ENCODE peak calls at places on chromosomes 1 and 21, in five cellular contexts. G is mammary epithelial cell, F is esophagus muscularis mucosa, E is AG04449, V is HFFc6. R is an unnamed sample.

GRCh38 chr1:37919277-37919676 is 27.6 kb downstream of the INPP5B start:
- DNase-seq in G (peak), F (no peak), E (no peak), V (peak), R (no peak)

GRCh38 chr1:2974701-2975301 is 46.5 kb upstream of the ACTRT2 start:
- DNase-seq in G (no peak), F (no peak), E (no peak), V (no peak), R (no peak)

GRCh38 chr21:38273745-38274544 is 17.2 kb downstream of the KCNJ15 start:
- DNase-seq in G (no peak), F (no peak), E (no peak), V (no peak), R (no peak)

GRCh38 chr1:171420810-171421209 is 64.5 kb upstream of the PRRC2C start:
- DNase-seq in G (peak), F (no peak), E (no peak), V (no peak), R (no peak)

GRCh38 chr1:178540204-178540603 is 27.3 kb downstream of the TEX35 start:
- DNase-seq in G (no peak), F (no peak), E (no peak), V (no peak), R (no peak)

GRCh38 chr1:69523032-69523431 is 44.7 kb upstream of the LRRC7 start:
- DNase-seq in G (peak), F (no peak), E (peak), V (peak), R (peak)

GRCh38 chr21:26804895-26805609 is 40.2 kb downstream of the ADAMTS1 start:
- DNase-seq in G (no peak), F (no peak), E (no peak), V (no peak), R (no peak)

GRCh38 chr1:114219247-114219872 is 65.7 kb upstream of the SYT6 start:
- DNase-seq in G (no peak), F (no peak), E (no peak), V (no peak), R (no peak)

GRCh38 chr1:231200417-231201031 is 38.7 kb downstream of the TRIM67 start:
- DNase-seq in G (peak), F (no peak), E (no peak), V (peak), R (no peak)

GRCh38 chr21:37257526-37257966 is 9.6 kb downstream of the VPS26C start:
- DNase-seq in G (no peak), F (peak), E (no peak), V (peak), R (no peak)

GRCh38 chr21:22223385-22223784 is 1225.2 kb downstream of the NCAM2 start:
- DNase-seq in G (no peak), F (no peak), E (no peak), V (no peak), R (no peak)

GRCh38 chr1:39328110-39328509 is 123.6 kb downstream of the MACF1 start:
- DNase-seq in G (no peak), F (no peak), E (no peak), V (no peak), R (no peak)

GRCh38 chr1:3283849-3284248 is 170.6 kb upstream of the ARHGEF16 start:
- DNase-seq in G (no peak), F (no peak), E (no peak), V (no peak), R (no peak)

GRCh38 chr1:206094024-206094423 is 23.2 kb downstream of the AVPR1B start:
- DNase-seq in G (no peak), F (no peak), E (no peak), V (no peak), R (no peak)

GRCh38 chr1:106876384-106876783 is 180.1 kb upstream of the PRMT6 start:
- DNase-seq in G (no peak), F (no peak), E (no peak), V (no peak), R (no peak)

GRCh38 chr1:32356478-32356877 is 5.8 kb downstream of the FAM229A start:
- DNase-seq in G (no peak), F (no peak), E (no peak), V (no peak), R (no peak)

GRCh38 chr21:42248783-42249597 is 30.1 kb downstream of the ABCG1 start:
- DNase-seq in G (no peak), F (no peak), E (no peak), V (no peak), R (no peak)

GRCh38 chr1:154955039-154955717 is 721 bp downstream of the PBXIP1 start:
- DNase-seq in G (peak), F (no peak), E (no peak), V (peak), R (no peak)

GRCh38 chr1:228697209-228698016 is 37.9 kb upstream of the RHOU start:
- DNase-seq in G (peak), F (peak), E (no peak), V (peak), R (peak)

GRCh38 chr1:225850370-225850769 is 31.8 kb downstream of the TMEM63A start:
- DNase-seq in G (no peak), F (no peak), E (no peak), V (no peak), R (no peak)

DNA sequence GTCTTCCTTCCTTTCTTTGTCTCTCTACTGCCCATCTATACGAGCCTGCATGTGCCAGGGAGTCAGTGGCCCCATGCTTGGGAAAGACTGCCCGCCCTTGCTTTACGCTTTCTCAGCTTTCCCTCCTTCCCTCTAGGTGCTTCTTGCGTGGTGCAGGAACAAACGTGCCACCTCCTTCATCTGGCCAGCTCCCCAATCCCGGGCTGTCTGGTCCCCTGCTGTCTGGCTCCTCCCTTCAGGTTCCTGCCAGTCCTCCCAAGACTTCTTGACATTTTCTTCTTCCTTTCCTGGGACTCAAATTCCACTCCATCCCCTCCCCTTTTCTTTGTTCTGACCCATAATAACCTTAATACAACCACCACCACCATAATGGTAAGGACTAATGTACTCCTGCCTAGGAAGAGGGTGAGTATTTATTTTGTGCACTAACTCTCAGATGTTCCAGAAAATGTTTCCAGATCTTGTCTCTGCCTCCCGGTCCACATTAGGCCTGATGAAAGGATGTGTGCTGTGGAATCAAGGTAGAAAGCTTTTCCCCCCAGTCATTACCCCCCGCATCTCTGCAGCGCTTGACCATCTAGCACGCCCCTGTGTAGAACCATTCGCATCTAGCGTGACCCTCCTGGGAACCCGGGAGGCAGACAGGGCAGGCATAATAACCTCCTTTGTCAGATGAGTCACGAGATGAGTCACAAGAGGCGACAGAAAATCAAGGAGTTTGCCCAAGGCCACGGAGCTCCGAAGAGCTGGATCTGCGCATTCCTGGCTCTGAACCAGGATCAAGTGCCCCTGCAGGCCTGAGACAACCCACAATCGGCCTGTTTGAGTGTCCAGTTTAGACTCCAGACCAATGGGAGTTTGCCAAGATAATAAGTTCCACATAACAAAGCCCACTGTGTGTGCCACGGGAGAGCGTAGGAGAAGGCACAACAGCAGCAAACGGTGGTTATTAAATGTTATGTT is 60.1 kb upstream of the NEK2 start:
- DNase-seq in G (peak), F (no peak), E (peak), V (peak), R (peak)
- TF ChIP-seq CTCF in G (no peak), F (no peak), E (no peak), V (no peak), R (no peak)

GRCh38 chr1:40983286-40983685 is 3.8 kb downstream of the CTPS1 start:
- DNase-seq in G (no peak), F (no peak), E (no peak), V (no peak), R (no peak)
- TF ChIP-seq CTCF in G (no peak), F (no peak), E (no peak), V (no peak), R (no peak)

DNA sequence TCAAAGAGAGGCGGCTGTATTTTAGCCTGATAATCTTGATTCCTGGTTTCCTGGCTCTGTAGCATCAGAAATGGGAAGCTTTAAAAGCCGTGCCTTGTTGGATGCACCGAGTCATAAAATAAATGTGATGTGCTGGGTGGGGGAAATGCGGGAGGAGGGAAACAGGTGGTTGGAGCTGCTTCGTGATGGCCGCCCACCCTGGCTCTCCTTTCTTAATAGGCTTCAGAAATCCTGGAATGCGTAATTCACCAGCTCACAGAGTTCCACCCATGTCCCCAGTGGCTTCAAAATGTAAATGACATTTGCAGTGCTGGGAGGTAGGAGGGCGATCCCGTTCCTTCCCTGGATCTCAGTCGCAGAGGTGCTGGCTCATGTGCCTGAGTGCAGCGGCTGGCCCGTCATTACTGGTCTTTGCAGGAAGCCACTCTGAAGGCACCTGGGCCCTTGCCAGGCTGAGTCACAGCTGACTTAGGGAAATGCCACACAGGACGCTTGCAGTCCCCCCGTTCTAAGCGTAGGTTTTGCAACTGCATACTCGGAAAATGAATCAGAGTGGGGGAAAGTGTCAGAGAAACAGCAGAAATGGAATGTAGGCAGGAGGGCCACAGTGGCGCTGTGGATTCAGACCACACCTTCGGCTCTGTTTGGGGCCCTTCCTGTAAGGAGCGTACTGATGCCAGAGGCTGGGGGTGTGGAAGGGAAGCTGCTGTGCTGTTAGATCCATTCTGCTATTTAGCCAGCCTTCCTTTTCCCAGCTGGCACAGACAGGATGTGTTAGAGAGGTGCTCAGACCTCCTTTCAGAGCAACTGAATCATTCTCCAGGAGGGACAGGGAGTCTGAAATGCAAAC is 37.6 kb downstream of the GALNT2 start:
- DNase-seq in G (peak), F (peak), E (peak), V (peak), R (peak)
- TF ChIP-seq CTCF in G (no peak), F (no peak), E (no peak), V (peak), R (no peak)

GRCh38 chr1:156772222-156772621 is 4.9 kb downstream of the PRCC start:
- DNase-seq in G (no peak), F (no peak), E (no peak), V (no peak), R (no peak)
- TF ChIP-seq CTCF in G (no peak), F (no peak), E (no peak), V (peak), R (no peak)

DNA sequence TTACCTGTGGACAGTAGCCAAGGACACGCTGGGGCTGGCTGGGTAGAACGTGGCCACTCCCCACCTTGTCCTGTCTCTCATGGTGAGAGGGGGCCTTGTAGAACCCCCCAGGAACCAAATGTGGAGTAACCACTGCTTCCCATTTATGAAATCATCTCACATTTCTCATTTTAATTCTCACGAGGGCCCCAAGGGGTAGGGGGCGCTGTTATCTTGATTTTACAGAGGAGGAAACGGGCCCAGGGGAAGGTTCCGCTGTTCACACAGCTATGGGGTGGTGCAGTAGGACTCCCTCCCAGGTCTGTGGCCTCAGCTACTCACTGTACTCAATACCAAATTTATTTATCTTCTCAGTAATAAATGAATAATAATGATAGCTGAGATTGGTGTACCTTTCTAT is 5.5 kb downstream of the SMPDL3B start:
- DNase-seq in G (no peak), F (no peak), E (no peak), V (no peak), R (no peak)
- TF ChIP-seq CTCF in G (peak), F (no peak), E (no peak), V (peak), R (peak)

GRCh38 chr1:74468982-74469603 is 43.3 kb downstream of the LRRC53 start:
- DNase-seq in G (peak), F (no peak), E (no peak), V (peak), R (peak)
- TF ChIP-seq CTCF in G (peak), F (peak), E (peak), V (peak), R (peak)

GRCh38 chr1:7319196-7319595 is 451.9 kb upstream of the VAMP3 start:
- DNase-seq in G (no peak), F (peak), E (no peak), V (no peak), R (no peak)

GRCh38 chr1:7315316-7315715 is 455.8 kb upstream of the VAMP3 start:
- DNase-seq in G (no peak), F (peak), E (no peak), V (no peak), R (no peak)

GRCh38 chr1:7315946-7316345 is 455.1 kb upstream of the VAMP3 start:
- DNase-seq in G (no peak), F (peak), E (no peak), V (no peak), R (no peak)

GRCh38 chr1:7320661-7321060 is 450.4 kb upstream of the VAMP3 start:
- DNase-seq in G (no peak), F (peak), E (no peak), V (no peak), R (no peak)

DNA sequence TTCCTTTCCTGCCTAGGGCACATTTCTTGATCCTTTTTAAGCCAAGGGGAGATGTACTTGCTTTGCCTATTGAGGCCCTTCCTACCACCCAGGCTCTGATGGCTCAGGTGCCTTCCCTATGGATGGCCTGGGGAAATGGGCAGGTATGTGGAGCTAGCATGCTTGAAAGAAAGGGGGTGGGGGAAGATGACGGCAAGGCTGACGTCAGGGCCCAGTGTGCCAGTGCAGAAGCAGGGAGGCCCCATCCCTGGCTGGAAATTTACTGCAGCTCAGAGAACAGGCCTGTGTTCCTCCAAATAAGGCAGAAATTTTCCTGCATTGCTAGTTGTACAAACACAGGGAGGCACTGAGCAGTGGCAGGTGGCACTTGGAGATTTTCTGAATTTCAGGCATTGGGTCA is 453.2 kb upstream of the VAMP3 start:
- DNase-seq in G (no peak), F (peak), E (no peak), V (no peak), R (no peak)
- TF ChIP-seq CTCF in G (no peak), F (no peak), E (no peak), V (no peak), R (no peak)

DNA sequence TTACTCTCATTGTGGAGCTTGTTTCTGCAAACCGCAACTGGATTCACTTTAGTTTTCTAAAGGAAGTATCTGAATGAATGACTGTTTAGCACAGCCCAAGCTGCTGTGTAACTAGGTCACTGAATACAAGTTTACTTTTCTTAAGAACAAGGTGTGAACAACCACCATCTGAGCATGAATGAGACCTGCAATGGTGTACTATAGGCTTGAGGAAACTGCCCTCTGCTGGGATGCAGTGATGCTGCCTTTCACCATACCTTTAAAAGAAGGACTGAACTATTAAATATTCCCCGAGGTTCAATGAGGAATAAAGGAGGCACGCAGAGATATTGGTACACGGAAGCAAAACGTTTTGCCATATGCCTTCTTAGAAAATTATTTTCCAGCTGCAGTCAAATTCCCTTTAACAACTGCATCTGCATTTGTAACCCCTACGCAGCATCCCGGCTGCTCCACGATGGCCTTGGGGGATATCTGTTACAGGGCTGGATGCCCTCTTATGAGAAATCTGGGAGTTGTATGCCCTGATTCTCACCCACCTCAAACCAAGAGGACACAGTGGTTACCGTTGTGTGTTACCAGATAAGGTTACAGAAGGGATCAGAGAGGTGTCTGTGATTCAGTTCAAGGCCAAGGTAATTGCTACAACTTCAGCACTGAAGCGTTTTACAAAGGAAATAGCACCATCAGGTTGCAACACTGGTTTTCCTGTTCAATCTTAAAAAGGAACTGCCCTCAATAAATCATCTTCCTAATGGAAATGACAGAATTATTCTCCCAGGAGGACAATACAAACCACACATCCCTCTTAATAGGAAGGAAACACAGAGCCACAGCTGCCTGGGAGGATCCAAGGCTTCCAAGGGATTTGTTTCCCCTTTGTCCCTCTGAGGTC is 470.5 kb downstream of the LTN1 start:
- DNase-seq in G (no peak), F (no peak), E (no peak), V (peak), R (peak)
- TF ChIP-seq CTCF in G (peak), F (peak), E (peak), V (peak), R (peak)

GRCh38 chr21:36249576-36250422 is 70.2 kb upstream of the MORC3 start:
- DNase-seq in G (no peak), F (no peak), E (no peak), V (no peak), R (no peak)

GRCh38 chr21:36245115-36245514 is 74.9 kb upstream of the MORC3 start:
- DNase-seq in G (no peak), F (no peak), E (no peak), V (no peak), R (no peak)

GRCh38 chr21:36246080-36246631 is 73.8 kb upstream of the MORC3 start:
- DNase-seq in G (no peak), F (no peak), E (no peak), V (no peak), R (no peak)

GRCh38 chr21:36245649-36246048 is 74.3 kb upstream of the MORC3 start:
- DNase-seq in G (no peak), F (no peak), E (no peak), V (no peak), R (no peak)

GRCh38 chr21:36247316-36247715 is 72.7 kb upstream of the MORC3 start:
- DNase-seq in G (no peak), F (no peak), E (peak), V (no peak), R (no peak)
- TF ChIP-seq CTCF in G (no peak), F (no peak), E (no peak), V (no peak), R (no peak)

R was measured in AG09309.